ENCODE peak calls at places on chromosomes 16 and 17, in six cellular contexts. T is AG04449, F is RWPE1, R is T-helper 17 cell, Z is T-helper 1 cell, P is fibroblast of pulmonary artery. O is an unnamed sample.
A peak's percentile ranks its signal among the peaks of the same experiment; 100 is the strongest.

GRCh38 chr17:27760069-27760885 is 40.1 kb downstream of the NOS2 start:
- DNase-seq in P (peak; percentile 48), R (peak; percentile 69), T (no peak), Z (peak; percentile 31), F (peak; percentile 33), O (peak; percentile 83)

GRCh38 chr16:72560617-72561016 is 388.7 kb upstream of the PMFBP1 start:
- DNase-seq in R (no peak), F (no peak), Z (no peak), T (no peak), P (peak; percentile 42), O (no peak)

GRCh38 chr17:16407911-16408588 is 7.3 kb upstream of the TRPV2 start:
- DNase-seq in P (peak; percentile 63), Z (no peak), R (no peak), T (no peak), F (peak; percentile 38), O (no peak)

GRCh38 chr17:14622622-14623101 is 321.8 kb downstream of the HS3ST3B1 start:
- DNase-seq in P (no peak), T (peak; percentile 16), R (no peak), Z (no peak), F (no peak), O (peak; percentile 95)

GRCh38 chr16:31092330-31092729 is 2.3 kb downstream of the VKORC1 start:
- DNase-seq in T (no peak), R (no peak), Z (no peak), F (no peak), P (no peak), O (no peak)

GRCh38 chr17:76276461-76277299 is 11.5 kb downstream of the UBALD2 start:
- DNase-seq in Z (no peak), F (peak; percentile 38), P (no peak), R (no peak), T (no peak), O (peak; percentile 95)

GRCh38 chr17:75517277-75517865 is 1.0 kb downstream of the TSEN54 start:
- DNase-seq in Z (no peak), R (no peak), F (no peak), P (no peak), T (no peak), O (no peak)

GRCh38 chr17:2346475-2346874 is 9.2 kb downstream of the SGSM2 start:
- DNase-seq in F (no peak), P (no peak), R (no peak), Z (no peak), T (no peak), O (peak; percentile 86)

O was measured in islet precursor cell.